ENCODE peak calls at places on chromosomes 11 and 22, in four cellular contexts. M is DMS153, W is GM13977, K is kidney epithelial cell. G is an unnamed sample.
A peak's percentile ranks its signal among the peaks of the same experiment; 100 is the strongest.

GRCh38 chr22:36659762-36660509 is 43.6 kb downstream of the CACNG2 start:
- DNase-seq in W (peak; percentile 31), K (peak; percentile 74), M (peak; percentile 90), G (no peak)

GRCh38 chr11:116072776-116073175 is 568.6 kb upstream of the CADM1 start:
- DNase-seq in K (no peak), M (no peak), W (peak; percentile 18), G (no peak)

GRCh38 chr11:27466363-27466762 is 6.2 kb downstream of the LGR4 start:
- DNase-seq in M (no peak), W (no peak), K (no peak), G (no peak)

GRCh38 chr22:31650391-31650790 is 11.6 kb downstream of the PISD start:
- DNase-seq in K (peak; percentile 88), W (no peak), M (no peak), G (no peak)

GRCh38 chr22:18156878-18157713 is 7.1 kb downstream of the USP18 start:
- DNase-seq in M (peak; percentile 23), K (peak; percentile 60), W (peak; percentile 53), G (peak; percentile 6)

GRCh38 chr11:122115520-122116343 is at the start of gene BLID:
- DNase-seq in M (no peak), W (no peak), K (no peak), G (no peak)

GRCh38 chr11:20949585-20949984 is 280.2 kb downstream of the NELL1 start:
- DNase-seq in K (no peak), W (no peak), M (no peak), G (no peak)

GRCh38 chr11:45895553-45896259 is 10.3 kb downstream of the MAPK8IP1 start:
- DNase-seq in M (no peak), W (no peak), K (no peak), G (no peak)

GRCh38 chr11:41133023-41133422 is 326.4 kb downstream of the LRRC4C start:
- DNase-seq in K (no peak), W (no peak), M (no peak), G (no peak)

GRCh38 chr11:1854132-1854948 is 1.5 kb downstream of the LSP1 start:
- DNase-seq in M (no peak), W (peak; percentile 75), K (no peak), G (no peak)

GRCh38 chr11:69360606-69361005 is 66.7 kb downstream of the MYEOV start:
- DNase-seq in K (no peak), M (no peak), W (no peak), G (no peak)

GRCh38 chr11:2209370-2209801 is 37.8 kb upstream of the TH start:
- DNase-seq in M (no peak), K (no peak), W (no peak), G (no peak)

GRCh38 chr11:30581646-30582045 is 4.5 kb downstream of the MPPED2 start:
- DNase-seq in K (no peak), W (no peak), M (no peak), G (no peak)

GRCh38 chr11:117480221-117480620 is 152.6 kb downstream of the CEP164 start:
- DNase-seq in K (no peak), M (no peak), W (no peak), G (no peak)

GRCh38 chr11:83836883-83837654 is 550.9 kb upstream of the CCDC90B start:
- DNase-seq in W (peak; percentile 60), M (peak; percentile 33), K (no peak), G (peak; percentile 22)

GRCh38 chr22:25404556-25404922 is 159.9 kb upstream of the GRK3 start:
- DNase-seq in M (no peak), W (no peak), K (no peak), G (no peak)

G was measured in NCI-H187.